ENCODE peak calls at places on chromosomes 2 and 18, in six cellular contexts. G is stimulated activated CD4-positive, alpha-beta T cell treated with anti-CD3 and anti-CD28 coated beads, Interleukin-1b, Interleukin-23, amount 100 ng/mL, for 24 hours; T is hypothalamus; D is aorta; Z is stimulated activated CD8-positive, alpha-beta memory T cell treated with anti-CD3 and anti-CD28 coated beads, Interleukin-2, amount 100 ng/mL, for 1 hour; K is endothelial cell of umbilical vein. P is an unnamed sample.
A peak's percentile ranks its signal among the peaks of the same experiment; 100 is the strongest.

GRCh38 chr2:69817739-69818494 is 11.5 kb upstream of the GMCL1 start:
- DNase-seq in Z (no peak), T (no peak), D (no peak), G (no peak), K (peak; percentile 73), P (no peak)

GRCh38 chr2:78999410-78999809 is 26.1 kb upstream of the REG3G start:
- DNase-seq in D (no peak), T (no peak), G (no peak), K (peak; percentile 26), Z (no peak), P (no peak)

GRCh38 chr2:55932843-55933242 is 9.3 kb upstream of the EFEMP1 start:
- DNase-seq in K (no peak), G (no peak), Z (no peak), T (no peak), D (no peak), P (no peak)

GRCh38 chr2:46990231-46990588 is 74.6 kb upstream of the MCFD2 start:
- DNase-seq in G (no peak), T (no peak), Z (no peak), K (no peak), D (peak; percentile 34), P (no peak)

GRCh38 chr18:43312891-43313290 is 35.6 kb upstream of the SYT4 start:
- DNase-seq in T (no peak), Z (no peak), D (no peak), K (no peak), G (no peak), P (no peak)

GRCh38 chr2:130345611-130346010 is 2.9 kb downstream of the IMP4 start:
- DNase-seq in Z (no peak), D (no peak), G (no peak), K (no peak), T (no peak), P (no peak)

GRCh38 chr18:45255142-45255890 is 360.0 kb upstream of the SLC14A2 start:
- DNase-seq in T (no peak), Z (no peak), D (no peak), K (no peak), G (no peak), P (no peak)

GRCh38 chr18:49055787-49056186 is 105.0 kb upstream of the SMAD7 start:
- DNase-seq in Z (no peak), D (peak; percentile 88), G (no peak), K (peak; percentile 36), T (peak; percentile 6), P (no peak)

GRCh38 chr2:26590960-26591618 is 50.1 kb downstream of the CIB4 start:
- DNase-seq in K (no peak), G (no peak), T (no peak), D (no peak), Z (no peak), P (no peak)

GRCh38 chr2:180520206-180520605 is 460.2 kb upstream of the UBE2E3 start:
- DNase-seq in Z (no peak), T (no peak), G (no peak), K (peak; percentile 21), D (no peak), P (no peak)

GRCh38 chr2:55048514-55048924 is 1.7 kb downstream of the RTN4 start:
- DNase-seq in Z (no peak), D (no peak), G (no peak), T (peak; percentile 29), K (peak; percentile 76), P (no peak)

GRCh38 chr2:72292433-72292832 is 144.8 kb upstream of the CYP26B1 start:
- DNase-seq in G (no peak), K (no peak), D (no peak), T (no peak), Z (no peak), P (no peak)

GRCh38 chr2:16885027-16885426 is 219.4 kb upstream of the CYRIA start:
- DNase-seq in D (no peak), Z (no peak), K (no peak), G (no peak), T (no peak), P (no peak)

GRCh38 chr18:47331641-47332040 is 80.2 kb upstream of the SKOR2 start:
- DNase-seq in T (no peak), K (no peak), G (no peak), D (no peak), Z (no peak), P (no peak)

GRCh38 chr2:210277133-210277532 is 37.8 kb downstream of the MYL1 start:
- DNase-seq in Z (no peak), G (no peak), T (no peak), K (no peak), D (no peak), P (no peak)

GRCh38 chr2:215236131-215236530 is 75.7 kb upstream of the ATIC start:
- DNase-seq in K (no peak), D (no peak), Z (no peak), G (no peak), T (no peak), P (no peak)

GRCh38 chr18:36843199-36843598 is 14.3 kb downstream of the KIAA1328 start:
- DNase-seq in Z (no peak), T (no peak), G (no peak), K (no peak), D (no peak), P (no peak)

GRCh38 chr2:10378189-10378588 is 69.9 kb downstream of the ODC1 start:
- DNase-seq in G (no peak), D (no peak), Z (no peak), T (no peak), K (no peak), P (no peak)

GRCh38 chr2:205161156-205161555 is 521.1 kb upstream of the NRP2 start:
- DNase-seq in D (no peak), G (no peak), Z (no peak), T (no peak), K (no peak), P (no peak)

GRCh38 chr2:45885111-45885685 is 233.7 kb downstream of the PRKCE start:
- DNase-seq in D (no peak), G (no peak), K (no peak), T (peak; percentile 12), Z (no peak), P (no peak)

GRCh38 chr2:48328972-48329723 is 200.8 kb upstream of the STON1 start:
- DNase-seq in D (no peak), Z (no peak), G (no peak), T (no peak), K (peak; percentile 31), P (no peak)

GRCh38 chr2:127386246-127386645 is 1.5 kb downstream of the MAP3K2 start:
- DNase-seq in G (no peak), Z (no peak), K (no peak), T (no peak), D (no peak), P (no peak)

GRCh38 chr2:100015849-100016248 is 126.5 kb downstream of the AFF3 start:
- DNase-seq in Z (no peak), K (no peak), G (no peak), T (no peak), D (no peak), P (no peak)

GRCh38 chr18:52572036-52572750 is 232.2 kb downstream of the DCC start:
- DNase-seq in T (no peak), D (no peak), K (no peak), Z (no peak), G (no peak), P (no peak)

GRCh38 chr2:218168016-218168415 is 1.3 kb upstream of the CXCR1 start:
- DNase-seq in T (no peak), Z (no peak), G (no peak), K (no peak), D (no peak), P (no peak)

GRCh38 chr18:78376036-78376435 is 603.6 kb upstream of the SALL3 start:
- DNase-seq in T (peak; percentile 19), D (no peak), K (no peak), Z (no peak), G (no peak), P (no peak)

GRCh38 chr18:50558948-50559749 is 738 bp upstream of the MAPK4 start:
- DNase-seq in K (no peak), G (no peak), D (no peak), T (no peak), Z (no peak), P (no peak)

GRCh38 chr2:47230418-47230817 is 75.3 kb upstream of the STPG4 start:
- DNase-seq in G (no peak), Z (no peak), D (peak; percentile 87), K (no peak), T (peak; percentile 61), P (no peak)

GRCh38 chr18:13610517-13610916 is 115.8 kb downstream of the FAM210A start:
- DNase-seq in G (no peak), K (peak; percentile 37), Z (no peak), D (no peak), T (no peak), P (no peak)